ENCODE peak calls at places on chromosomes 4 and X, in four cellular contexts. One of them, this sample, is unnamed. For H3K27me3, the result is how much of the 10 kb centered on the place peaks cover.

GRCh38 chr4:15717126-15717525 is 14.3 kb downstream of the BST1 start:
- DNase-seq in IMR-90: peak
- DNase-seq in HCT116: no peak
- DNase-seq in astrocyte: peak
- DNase-seq in this sample: peak

GRCh38 chr4:182297659-182298058 is 54.5 kb downstream of the TENM3 start:
- DNase-seq in HCT116: no peak
- DNase-seq in IMR-90: peak
- DNase-seq in astrocyte: peak
- DNase-seq in this sample: no peak

GRCh38 chrX:68146054-68146453 is 287.2 kb downstream of the OPHN1 start:
- DNase-seq in HCT116: peak
- DNase-seq in astrocyte: peak
- DNase-seq in IMR-90: peak
- DNase-seq in this sample: peak

GRCh38 chr4:170008376-170008775 is 17.8 kb downstream of the MFAP3L start:
- DNase-seq in HCT116: no peak
- DNase-seq in astrocyte: no peak
- DNase-seq in IMR-90: no peak
- DNase-seq in this sample: no peak

GRCh38 chr4:36322921-36323354 is 41.5 kb downstream of the DTHD1 start:
- DNase-seq in HCT116: no peak
- DNase-seq in IMR-90: no peak
- DNase-seq in astrocyte: no peak
- DNase-seq in this sample: no peak

GRCh38 chr4:111639120-111639519 is 506.1 kb upstream of the FAM241A start:
- DNase-seq in IMR-90: peak
- DNase-seq in astrocyte: peak
- DNase-seq in HCT116: no peak
- DNase-seq in this sample: peak

GRCh38 chr4:25113915-25114904 is 46.0 kb downstream of the SEPSECS start:
- DNase-seq in IMR-90: peak
- DNase-seq in HCT116: no peak
- DNase-seq in astrocyte: peak
- DNase-seq in this sample: peak

GRCh38 chrX:52574416-52575275 is 57.8 kb upstream of the XAGE1B start:
- DNase-seq in astrocyte: peak
- DNase-seq in IMR-90: peak
- DNase-seq in HCT116: peak
- DNase-seq in this sample: peak

GRCh38 chr4:139833131-139833930 is 167.7 kb downstream of the MGST2 start:
- DNase-seq in HCT116: no peak
- DNase-seq in IMR-90: no peak
- DNase-seq in astrocyte: no peak
- DNase-seq in this sample: no peak

GRCh38 chrX:38561126-38561868 is at the start of gene TSPAN7:
- DNase-seq in astrocyte: peak
- DNase-seq in IMR-90: peak
- DNase-seq in HCT116: peak
- DNase-seq in this sample: peak

GRCh38 chrX:38560776-38561125 is 591 bp upstream of the TSPAN7 start:
- DNase-seq in IMR-90: no peak
- DNase-seq in HCT116: no peak
- DNase-seq in astrocyte: no peak
- DNase-seq in this sample: no peak

GRCh38 chrX:38558681-38559080 is 2.7 kb upstream of the TSPAN7 start:
- DNase-seq in IMR-90: no peak
- DNase-seq in astrocyte: no peak
- DNase-seq in HCT116: no peak
- DNase-seq in this sample: no peak

GRCh38 chrX:38561951-38562719 is 793 bp downstream of the TSPAN7 start:
- DNase-seq in astrocyte: no peak
- DNase-seq in HCT116: no peak
- DNase-seq in IMR-90: no peak
- DNase-seq in this sample: no peak

DNA sequence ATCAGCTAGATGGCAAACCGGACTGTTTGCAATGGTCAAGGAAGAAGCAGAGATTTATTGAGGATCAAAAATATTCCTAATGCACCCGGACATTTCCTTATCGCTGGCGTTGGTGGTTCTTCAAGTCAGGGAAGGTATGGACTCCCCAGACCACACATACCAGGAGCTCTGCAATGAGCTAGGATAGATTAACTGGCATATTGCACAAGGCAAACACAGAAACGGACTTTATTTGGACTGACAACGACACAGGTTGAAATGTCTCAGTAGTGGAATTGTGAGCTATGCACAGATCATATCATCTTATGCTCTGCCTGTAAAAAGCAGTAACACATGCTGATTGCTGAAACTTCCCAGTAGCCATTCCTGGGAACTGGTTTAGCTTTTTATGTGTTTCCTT is 1.7 kb downstream of the TSPAN7 start:
- DNase-seq in IMR-90: no peak
- DNase-seq in HCT116: no peak
- DNase-seq in astrocyte: no peak
- DNase-seq in this sample: no peak
- H3K9ac ChIP-seq in IMR-90: no peak
- H3K9ac ChIP-seq in HCT116: no peak
- H3K9ac ChIP-seq in astrocyte: no peak
- H3K9ac ChIP-seq in this sample: no peak

GRCh38 chrX:22934640-22935039 is 65.1 kb upstream of the DDX53 start:
- DNase-seq in astrocyte: no peak
- DNase-seq in IMR-90: no peak
- DNase-seq in HCT116: no peak
- DNase-seq in this sample: no peak
- H3K27me3 ChIP-seq in astrocyte: under half
- H3K27me3 ChIP-seq in IMR-90: under half
- H3K27me3 ChIP-seq in HCT116: under half
- H3K27me3 ChIP-seq in this sample: under half

GRCh38 chr4:88159137-88159725 is 792 bp upstream of the ABCG2 start:
- DNase-seq in HCT116: peak
- DNase-seq in astrocyte: no peak
- DNase-seq in IMR-90: no peak
- DNase-seq in this sample: no peak

GRCh38 chr4:88158360-88159136 is at the start of gene ABCG2:
- DNase-seq in astrocyte: peak
- DNase-seq in HCT116: no peak
- DNase-seq in IMR-90: peak
- DNase-seq in this sample: no peak

GRCh38 chr4:88162636-88163035 is 4.2 kb upstream of the ABCG2 start:
- DNase-seq in HCT116: no peak
- DNase-seq in IMR-90: no peak
- DNase-seq in astrocyte: no peak
- DNase-seq in this sample: no peak

GRCh38 chr4:88163286-88163685 is 4.8 kb upstream of the ABCG2 start:
- DNase-seq in astrocyte: no peak
- DNase-seq in IMR-90: no peak
- DNase-seq in HCT116: no peak
- DNase-seq in this sample: no peak

DNA sequence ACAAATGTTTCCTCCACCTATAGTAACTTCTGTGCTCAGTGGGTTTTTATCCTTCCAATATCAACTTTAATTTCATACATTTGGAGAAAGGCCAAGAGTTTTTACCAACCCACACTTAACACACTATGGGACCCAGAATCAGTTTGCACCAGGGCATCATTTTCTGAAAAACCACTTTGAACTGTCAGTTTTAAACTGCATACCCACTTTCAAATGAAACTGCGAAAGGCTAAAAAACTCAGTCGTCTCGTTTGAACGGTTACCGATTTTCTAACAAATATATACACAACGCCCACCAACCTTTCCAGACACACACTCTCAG is 440 bp downstream of the ABCG2 start:
- DNase-seq in HCT116: no peak
- DNase-seq in IMR-90: no peak
- DNase-seq in astrocyte: no peak
- DNase-seq in this sample: no peak
- H3K9ac ChIP-seq in HCT116: peak
- H3K9ac ChIP-seq in IMR-90: no peak
- H3K9ac ChIP-seq in astrocyte: peak
- H3K9ac ChIP-seq in this sample: no peak

GRCh38 chr4:150827226-150827625 is 187.9 kb downstream of the LRBA start:
- DNase-seq in astrocyte: no peak
- DNase-seq in HCT116: no peak
- DNase-seq in IMR-90: no peak
- DNase-seq in this sample: no peak
- H3K27me3 ChIP-seq in astrocyte: under half
- H3K27me3 ChIP-seq in HCT116: under half
- H3K27me3 ChIP-seq in IMR-90: under half
- H3K27me3 ChIP-seq in this sample: under half